ENCODE peak calls at places on chromosomes 1 and 21, in five cellular contexts. B is CD4-positive, CD25-positive, alpha-beta regulatory T cell; K is thoracic aorta; Q is adrenal gland; V is breast epithelium. G is an unnamed sample.

GRCh38 chr1:231040019-231040799 is at the start of gene FAM89A:
- DNase-seq in V (peak; percentile 25), K (no peak), Q (peak; percentile 81), B (peak; percentile 59), G (no peak)

GRCh38 chr1:246795094-246795671 is 71.0 kb downstream of the SCCPDH start:
- DNase-seq in B (no peak), V (no peak), K (no peak), Q (no peak), G (no peak)

GRCh38 chr21:32427958-32428623 is 15.6 kb downstream of the EVA1C start:
- DNase-seq in B (no peak), V (no peak), Q (no peak), K (no peak), G (no peak)

GRCh38 chr1:29802181-29803068 is 566.1 kb downstream of the PTPRU start:
- DNase-seq in K (no peak), B (no peak), V (no peak), Q (no peak), G (no peak)

GRCh38 chr21:36059823-36060158 is 535 bp downstream of the SETD4 start:
- DNase-seq in B (no peak), V (no peak), Q (peak; percentile 56), K (peak; percentile 17), G (no peak)

GRCh38 chr1:58781541-58782307 is 2.1 kb downstream of the JUN start:
- DNase-seq in Q (peak; percentile 77), V (peak; percentile 69), K (no peak), B (peak; percentile 49), G (peak; percentile 61)

GRCh38 chr1:201461783-201462441 is 7.1 kb downstream of the PHLDA3 start:
- DNase-seq in V (peak; percentile 83), Q (peak; percentile 84), K (peak; percentile 85), B (no peak), G (peak; percentile 98)

GRCh38 chr1:218164930-218165686 is 120.0 kb upstream of the RRP15 start:
- DNase-seq in B (peak; percentile 8), K (no peak), Q (peak; percentile 16), V (no peak), G (no peak)

GRCh38 chr1:164709541-164710287 is 150.7 kb downstream of the PBX1 start:
- DNase-seq in Q (no peak), B (no peak), K (no peak), V (no peak), G (no peak)

GRCh38 chr1:9631613-9632012 is 19.9 kb upstream of the PIK3CD start:
- DNase-seq in K (no peak), Q (no peak), B (no peak), V (no peak), G (no peak)

GRCh38 chr21:27225142-27225541 is 258.3 kb upstream of the ADAMTS5 start:
- DNase-seq in K (no peak), Q (no peak), V (no peak), B (no peak), G (no peak)

GRCh38 chr1:31934706-31935629 is 3.2 kb downstream of the PTP4A2 start:
- DNase-seq in V (no peak), K (no peak), Q (no peak), B (peak; percentile 72), G (no peak)

GRCh38 chr1:207828485-207829158 is 76.8 kb downstream of the CD46 start:
- DNase-seq in V (peak; percentile 78), K (no peak), B (peak; percentile 72), Q (peak; percentile 75), G (no peak)

GRCh38 chr1:228265167-228265566 is 57.3 kb downstream of the OBSCN start:
- DNase-seq in V (no peak), Q (no peak), B (no peak), K (no peak), G (no peak)

GRCh38 chr1:228515200-228515834 is 28.1 kb downstream of the RNF187 start:
- DNase-seq in Q (no peak), B (peak; percentile 38), V (no peak), K (no peak), G (no peak)

GRCh38 chr1:212721388-212722247 is 22.0 kb upstream of the BATF3 start:
- DNase-seq in K (no peak), B (peak; percentile 73), V (no peak), Q (no peak), G (no peak)

GRCh38 chr1:147670319-147671003 is at the start of gene ACP6:
- DNase-seq in B (peak; percentile 95), K (peak; percentile 78), Q (peak; percentile 94), V (peak; percentile 89), G (peak; percentile 92)

GRCh38 chr1:201383647-201384405 is 6.3 kb upstream of the TNNT2 start:
- DNase-seq in K (no peak), B (no peak), Q (no peak), V (no peak), G (no peak)

GRCh38 chr1:55214214-55214902 is 806 bp downstream of the USP24 start:
- DNase-seq in Q (peak; percentile 50), K (no peak), B (peak; percentile 40), V (no peak), G (peak; percentile 58)

GRCh38 chr1:181129771-181130606 is 41.5 kb downstream of the IER5 start:
- DNase-seq in Q (no peak), K (no peak), B (no peak), V (no peak), G (no peak)

GRCh38 chr21:17613242-17613676 is 558 bp upstream of the BTG3 start:
- DNase-seq in B (no peak), Q (peak; percentile 42), V (peak; percentile 39), K (peak; percentile 14), G (no peak)

GRCh38 chr21:39645331-39645730 is 32.6 kb downstream of the B3GALT5 start:
- DNase-seq in V (no peak), Q (no peak), B (no peak), K (no peak), G (no peak)

GRCh38 chr1:63537940-63538339 is 14.6 kb downstream of the EFCAB7 start:
- DNase-seq in B (peak; percentile 34), V (no peak), Q (no peak), K (no peak), G (no peak)

GRCh38 chr1:67085326-67085725 is 31.4 kb upstream of the SLC35D1 start:
- DNase-seq in K (no peak), V (no peak), B (no peak), Q (no peak), G (no peak)

GRCh38 chr1:212920895-212921294 is 29.4 kb upstream of the VASH2 start:
- DNase-seq in V (no peak), B (no peak), K (no peak), Q (no peak), G (no peak)

GRCh38 chr1:150156868-150157603 is 7.3 kb downstream of the PLEKHO1 start:
- DNase-seq in Q (no peak), B (no peak), K (no peak), V (no peak), G (no peak)

GRCh38 chr1:150152772-150153461 is 3.2 kb downstream of the PLEKHO1 start:
- DNase-seq in Q (peak; percentile 67), V (no peak), B (no peak), K (no peak), G (no peak)

GRCh38 chr1:150152182-150152536 is 2.4 kb downstream of the PLEKHO1 start:
- DNase-seq in K (no peak), V (no peak), B (no peak), Q (no peak), G (no peak)

GRCh38 chr1:150154143-150154542 is 4.4 kb downstream of the PLEKHO1 start:
- DNase-seq in V (no peak), K (no peak), Q (peak; percentile 55), B (no peak), G (no peak)

GRCh38 chr1:150155413-150156071 is 5.8 kb downstream of the PLEKHO1 start:
- DNase-seq in K (no peak), B (no peak), Q (no peak), V (no peak), G (no peak)
- H3K4me1 ChIP-seq in K (peaks cover 13% of the 10 kb centered on the region), B (peaks cover 34% of the 10 kb centered on the region), Q (peaks cover 70% of the 10 kb centered on the region), V (peaks cover 5% of the 10 kb centered on the region), G (no peaks in the 10 kb centered on the region)

DNA sequence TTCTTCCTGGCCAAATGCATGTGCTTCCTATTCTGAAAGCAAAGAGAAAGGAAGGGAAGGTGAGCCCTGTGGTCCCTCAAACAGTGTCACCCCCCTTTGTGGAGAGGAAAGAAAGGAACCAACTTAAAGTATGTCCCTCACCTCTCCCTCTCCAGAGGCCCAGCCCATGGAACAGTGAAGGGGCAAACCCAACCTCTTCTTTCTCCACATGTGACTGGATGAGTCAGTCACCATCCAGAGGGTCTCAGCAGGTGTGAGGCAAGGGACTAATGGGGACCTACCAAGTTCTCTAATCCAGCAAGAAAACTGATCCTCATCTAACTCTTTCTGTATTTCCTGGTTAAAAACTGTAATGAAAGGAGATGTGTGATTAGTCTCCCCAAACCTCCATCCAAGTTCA is 145.7 kb downstream of the EDEM3 start:
- DNase-seq in B (no peak), Q (no peak), V (no peak), K (no peak), G (no peak)
- H3K4me1 ChIP-seq in B (no peaks in the 10 kb centered on the region), Q (peaks cover 10% of the 10 kb centered on the region), V (no peaks in the 10 kb centered on the region), K (peaks cover 6% of the 10 kb centered on the region), G (peaks cover 11% of the 10 kb centered on the region)

GRCh38 chr1:209650454-209650853 is 1.8 kb downstream of the LAMB3 start:
- DNase-seq in Q (no peak), V (no peak), K (no peak), B (no peak), G (no peak)
- H3K4me1 ChIP-seq in Q (peaks cover 53% of the 10 kb centered on the region), V (peaks cover 4% of the 10 kb centered on the region), K (peaks cover 25% of the 10 kb centered on the region), B (peaks cover 4% of the 10 kb centered on the region), G (peaks cover 48% of the 10 kb centered on the region)

GRCh38 chr1:111621050-111621449 is 1.5 kb downstream of the RAP1A start:
- DNase-seq in B (no peak), K (no peak), Q (no peak), V (no peak), G (no peak)
- H3K4me1 ChIP-seq in B (peaks cover 74% of the 10 kb centered on the region), K (peaks cover 44% of the 10 kb centered on the region), Q (peaks cover 58% of the 10 kb centered on the region), V (no peaks in the 10 kb centered on the region), G (peaks cover 7% of the 10 kb centered on the region)

GRCh38 chr1:10778640-10779039 is 17.8 kb downstream of the CASZ1 start:
- DNase-seq in V (no peak), K (no peak), B (no peak), Q (no peak), G (no peak)
- H3K4me1 ChIP-seq in V (no peaks in the 10 kb centered on the region), K (no peaks in the 10 kb centered on the region), B (no peaks in the 10 kb centered on the region), Q (no peaks in the 10 kb centered on the region), G (peaks cover 9% of the 10 kb centered on the region)

DNA sequence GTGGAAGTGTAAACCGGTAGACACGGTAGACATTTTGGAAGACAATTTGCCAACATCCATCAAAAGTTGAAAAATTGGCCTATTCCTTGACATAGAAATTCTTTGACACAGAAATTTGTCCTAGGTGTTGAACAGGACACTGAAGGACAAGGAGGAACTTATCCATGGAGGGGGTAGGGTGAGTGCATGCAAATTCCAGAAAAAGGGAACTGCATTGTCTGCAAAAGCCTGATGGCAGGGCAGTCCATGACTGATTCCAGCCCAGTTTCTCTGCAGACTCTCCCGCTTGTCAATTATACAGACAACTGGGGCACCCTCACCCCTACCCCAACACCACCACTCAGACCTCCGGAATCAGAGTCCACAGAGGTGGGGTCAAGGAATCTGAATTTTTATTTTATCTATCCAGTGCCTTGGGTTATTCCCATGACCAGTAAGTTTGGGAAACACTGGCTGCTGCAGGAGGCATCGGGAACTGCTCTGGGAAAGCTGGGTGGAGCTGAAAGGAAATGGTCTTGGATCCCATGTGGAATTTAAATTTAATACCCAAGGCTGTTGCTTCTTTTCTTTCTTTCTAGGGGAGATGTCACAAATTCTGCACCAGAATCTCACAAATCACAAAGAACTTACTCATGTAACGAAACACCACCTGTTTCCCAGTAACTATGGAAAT is 103.3 kb upstream of the SLC45A1 start:
- DNase-seq in B (no peak), V (no peak), K (no peak), Q (no peak), G (no peak)
- H3K4me1 ChIP-seq in B (peaks cover 9% of the 10 kb centered on the region), V (peaks cover 7% of the 10 kb centered on the region), K (peaks cover 23% of the 10 kb centered on the region), Q (peaks cover 21% of the 10 kb centered on the region), G (peaks cover 25% of the 10 kb centered on the region)